ENCODE peak calls at places on chromosomes 2 and 18, in six cellular contexts. N, R, Z, V, U and Y are unnamed samples.

GRCh38 chr18:70826571-70826970 is 537.7 kb downstream of the SOCS6 start:
- DNase-seq in R (no peak), V (no peak), U (no peak), Z (no peak), N (no peak), Y (no peak)

GRCh38 chr2:220114443-220114842 is 487.0 kb downstream of the SLC4A3 start:
- DNase-seq in R (no peak), Z (no peak), N (no peak), U (peak), V (no peak), Y (no peak)

GRCh38 chr2:159661286-159661685 is 44.9 kb upstream of the BAZ2B start:
- DNase-seq in V (no peak), Z (peak), N (no peak), U (no peak), R (no peak), Y (peak)

GRCh38 chr2:192035731-192036442 is 158.8 kb downstream of the TMEFF2 start:
- DNase-seq in R (no peak), U (no peak), N (no peak), Z (peak), V (no peak), Y (peak)

GRCh38 chr2:42072349-42073118 is 24.7 kb downstream of the PKDCC start:
- DNase-seq in U (no peak), N (peak), V (no peak), R (no peak), Z (peak), Y (no peak)

GRCh38 chr18:56326386-56327072 is 311.9 kb downstream of the TXNL1 start:
- DNase-seq in V (no peak), Z (no peak), R (no peak), N (no peak), U (no peak), Y (no peak)

GRCh38 chr2:52395912-52396311 is 1364.0 kb upstream of the NRXN1 start:
- DNase-seq in Z (peak), N (no peak), V (no peak), R (no peak), U (no peak), Y (no peak)

GRCh38 chr2:128374001-128374710 is 55.5 kb upstream of the HS6ST1 start:
- DNase-seq in U (no peak), Z (peak), N (no peak), R (no peak), V (peak), Y (peak)

GRCh38 chr2:46326231-46326980 is 29.2 kb downstream of the EPAS1 start:
- DNase-seq in U (no peak), V (peak), N (no peak), Z (no peak), R (no peak), Y (no peak)

GRCh38 chr2:165141601-165142000 is 62.2 kb downstream of the SCN3A start:
- DNase-seq in Z (no peak), N (no peak), V (no peak), R (no peak), U (no peak), Y (no peak)
- TF ChIP-seq CTCF in Z (no peak), N (no peak), V (no peak), R (no peak), U (no peak), Y (peak)

GRCh38 chr2:6872412-6872811 is 5.2 kb upstream of the RSAD2 start:
- DNase-seq in V (no peak), N (no peak), U (no peak), R (no peak), Z (no peak), Y (no peak)
- TF ChIP-seq CTCF in V (no peak), N (no peak), U (no peak), R (no peak), Z (no peak), Y (no peak)

GRCh38 chr2:15860760-15861159 is 79.6 kb upstream of the MYCN start:
- DNase-seq in V (no peak), N (no peak), R (no peak), Z (no peak), U (no peak), Y (no peak)
- TF ChIP-seq CTCF in V (no peak), N (no peak), R (no peak), Z (no peak), U (no peak), Y (no peak)

GRCh38 chr2:72934683-72935610 is 17.6 kb downstream of the EMX1 start:
- DNase-seq in V (peak), N (peak), U (peak), R (peak), Z (no peak), Y (no peak)
- TF ChIP-seq CTCF in V (no peak), N (peak), U (peak), R (peak), Z (no peak), Y (peak)

GRCh38 chr2:81389203-81389602 is 1084.7 kb upstream of the LRRTM1 start:
- DNase-seq in U (peak), N (no peak), Z (no peak), R (no peak), V (no peak), Y (no peak)
- TF ChIP-seq CTCF in U (no peak), N (no peak), Z (peak), R (no peak), V (peak), Y (peak)

GRCh38 chr2:54455584-54456525 is at the start of gene SPTBN1:
- DNase-seq in U (peak), R (peak), Z (peak), N (peak), V (peak), Y (peak)
- TF ChIP-seq CTCF in U (no peak), R (no peak), Z (no peak), N (no peak), V (no peak), Y (no peak)

GRCh38 chr2:235770909-235771820 is 277.3 kb downstream of the AGAP1 start:
- DNase-seq in V (no peak), Z (no peak), R (no peak), U (no peak), N (no peak), Y (no peak)

GRCh38 chr2:235769046-235769445 is 275.2 kb downstream of the AGAP1 start:
- DNase-seq in V (no peak), N (no peak), Z (no peak), U (no peak), R (no peak), Y (no peak)

GRCh38 chr2:235765181-235765820 is 271.5 kb downstream of the AGAP1 start:
- DNase-seq in R (no peak), N (peak), V (peak), U (peak), Z (peak), Y (peak)

GRCh38 chr2:235766206-235766794 is 272.5 kb downstream of the AGAP1 start:
- DNase-seq in U (peak), N (peak), Z (peak), R (peak), V (peak), Y (peak)

DNA sequence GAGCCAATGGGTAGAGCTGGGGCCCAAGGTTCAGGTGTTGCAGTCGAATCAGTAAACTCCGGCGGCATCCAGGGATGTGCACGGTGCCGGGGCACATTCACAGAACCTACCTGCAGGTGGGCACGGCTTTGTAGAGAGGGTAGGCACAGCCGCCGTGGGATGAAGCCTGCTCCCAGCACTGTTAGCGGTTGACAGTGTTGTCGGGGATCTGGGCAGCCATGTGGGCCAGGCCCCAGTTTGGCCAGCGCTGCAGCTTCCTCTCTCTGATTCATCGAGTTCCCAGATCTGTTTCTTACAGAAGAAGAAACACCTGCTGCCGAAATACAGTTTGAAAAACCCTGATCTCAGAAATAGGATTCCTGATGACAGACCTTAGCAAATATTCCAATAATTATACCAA is 274.8 kb downstream of the AGAP1 start:
- DNase-seq in Z (peak), U (no peak), N (no peak), V (no peak), R (no peak), Y (no peak)
- TF ChIP-seq CTCF in Z (no peak), U (no peak), N (no peak), V (no peak), R (no peak), Y (no peak)

GRCh38 chr2:709138-709779 is 32.1 kb upstream of the TMEM18 start:
- DNase-seq in U (no peak), N (no peak), R (no peak), V (no peak), Z (no peak), Y (no peak)

GRCh38 chr2:715847-716573 is 38.8 kb upstream of the TMEM18 start:
- DNase-seq in U (peak), V (peak), N (no peak), Z (no peak), R (no peak), Y (peak)

GRCh38 chr2:710867-711266 is 33.7 kb upstream of the TMEM18 start:
- DNase-seq in Z (no peak), N (no peak), R (no peak), V (no peak), U (no peak), Y (no peak)

GRCh38 chr2:715038-715437 is 37.8 kb upstream of the TMEM18 start:
- DNase-seq in R (no peak), V (no peak), U (no peak), Z (no peak), N (no peak), Y (no peak)

DNA sequence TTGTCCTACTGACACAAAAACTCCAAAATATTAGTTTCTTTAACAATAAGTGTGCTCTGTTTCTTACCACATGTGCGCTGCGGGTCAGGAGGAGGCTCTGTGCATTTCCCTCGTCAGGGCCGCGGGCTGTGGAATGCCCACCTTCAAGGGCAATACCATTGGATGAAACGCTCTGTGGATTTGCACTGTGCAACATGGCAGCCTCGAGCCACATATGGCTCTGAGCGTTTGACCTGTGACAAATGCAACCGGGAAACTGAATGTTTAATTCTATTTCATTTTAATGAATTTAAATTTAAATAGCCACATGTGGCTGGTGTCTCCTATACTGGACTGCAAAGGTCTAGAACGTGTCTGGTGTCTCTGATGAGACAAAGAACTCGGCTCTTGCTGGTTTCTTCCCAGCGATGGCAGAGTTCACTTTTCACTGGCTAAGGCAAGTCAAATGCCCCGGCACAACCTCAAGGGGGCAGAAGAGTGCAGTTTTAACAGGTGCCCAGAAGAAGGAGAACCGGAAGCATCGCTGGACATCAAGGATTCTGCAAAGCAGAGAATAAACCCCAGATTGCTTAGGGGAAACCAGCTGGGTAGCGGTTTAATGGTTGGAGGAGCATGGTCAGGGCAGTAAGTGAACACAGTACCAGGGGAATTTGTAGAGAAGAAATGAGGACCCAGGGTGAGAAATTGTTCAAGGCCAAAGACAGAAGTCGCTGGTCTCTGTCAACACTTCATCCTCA is 37.0 kb upstream of the TMEM18 start:
- DNase-seq in R (peak), N (no peak), Z (peak), U (peak), V (peak), Y (peak)
- TF ChIP-seq CTCF in R (peak), N (peak), Z (peak), U (peak), V (peak), Y (peak)

GRCh38 chr2:188319845-188320244 is 28.2 kb downstream of the GULP1 start:
- DNase-seq in R (no peak), N (no peak), Z (no peak), U (peak), V (no peak), Y (no peak)
- TF ChIP-seq CTCF in R (no peak), N (no peak), Z (no peak), U (no peak), V (no peak), Y (peak)

GRCh38 chr2:233059547-233059796 is 670 bp upstream of the INPP5D start:
- DNase-seq in V (no peak), N (no peak), U (no peak), R (no peak), Z (no peak), Y (no peak)
- TF ChIP-seq CTCF in V (no peak), N (no peak), U (peak), R (no peak), Z (no peak), Y (no peak)